ENCODE peak calls at places on chromosomes 13 and 19, in eight cellular contexts. L is myocyte; U is left lung; Y is caudate nucleus; V is colonic mucosa; T is KG1; H is HCEC 1CT; O is activated naive CD4-positive, alpha-beta T cell treated with Interleukin-2 at 50 U/mL for 16 hours. M is an unnamed sample.

GRCh38 chr19:18772620-18773587 is 18.2 kb downstream of the COMP start:
- DNase-seq in L (no peak), U (no peak), Y (no peak), V (no peak), T (no peak), H (no peak), O (no peak), M (no peak)

GRCh38 chr19:16920816-16921529 is 32.2 kb downstream of the F2RL3 start:
- DNase-seq in L (peak), U (peak), Y (no peak), V (no peak), T (no peak), H (peak), O (no peak), M (no peak)

GRCh38 chr19:55069137-55069858 is 6.3 kb upstream of the RDH13 start:
- DNase-seq in L (peak), U (no peak), Y (no peak), V (peak), T (no peak), H (no peak), O (no peak), M (no peak)

GRCh38 chr13:114101325-114101821 is 31.1 kb downstream of the RASA3 start:
- DNase-seq in L (no peak), U (peak), Y (no peak), V (no peak), T (no peak), H (no peak), O (no peak), M (no peak)

GRCh38 chr19:38657633-38658222 is 10.3 kb downstream of the ACTN4 start:
- DNase-seq in L (peak), U (no peak), Y (no peak), V (no peak), T (no peak), H (peak), O (peak), M (no peak)

GRCh38 chr19:20351244-20351643 is 184.2 kb downstream of the ZNF486 start:
- DNase-seq in L (no peak), U (no peak), Y (no peak), V (no peak), T (no peak), H (no peak), O (no peak), M (no peak)

GRCh38 chr19:54266133-54266532 is 9.1 kb upstream of the LILRB5 start:
- DNase-seq in L (peak), U (peak), Y (no peak), V (peak), T (peak), H (peak), O (peak), M (peak)

GRCh38 chr13:30830638-30830965 is 75.5 kb upstream of the MEDAG start:
- DNase-seq in L (no peak), U (no peak), Y (no peak), V (no peak), T (no peak), H (peak), O (no peak), M (no peak)

GRCh38 chr19:50723069-50723468 is at the start of gene CLEC11A:
- DNase-seq in L (peak), U (no peak), Y (no peak), V (peak), T (no peak), H (peak), O (no peak), M (no peak)

GRCh38 chr13:113216165-113217056 is 7.0 kb downstream of the CUL4A start:
- DNase-seq in L (peak), U (no peak), Y (no peak), V (peak), T (no peak), H (peak), O (no peak), M (no peak)

GRCh38 chr13:35699805-35700204 is 223.3 kb upstream of the MAB21L1 start:
- DNase-seq in L (no peak), U (no peak), Y (no peak), V (no peak), T (no peak), H (no peak), O (no peak), M (no peak)

GRCh38 chr19:19474950-19475781 is 40.2 kb downstream of the TSSK6 start:
- DNase-seq in L (peak), U (peak), Y (no peak), V (no peak), T (no peak), H (no peak), O (no peak), M (no peak)

GRCh38 chr19:46147166-46147740 is 785 bp upstream of the IGFL2 start:
- DNase-seq in L (no peak), U (no peak), Y (no peak), V (no peak), T (no peak), H (no peak), O (no peak), M (no peak)

GRCh38 chr13:113980489-113981064 is 6.7 kb upstream of the C13orf46 start:
- DNase-seq in L (no peak), U (peak), Y (no peak), V (no peak), T (no peak), H (no peak), O (no peak), M (no peak)

GRCh38 chr19:38298841-38299680 is 5.0 kb upstream of the C19orf33 start:
- DNase-seq in L (peak), U (peak), Y (no peak), V (no peak), T (no peak), H (peak), O (no peak), M (no peak)

GRCh38 chr13:44578064-44578394 is 1.9 kb upstream of the TSC22D1 start:
- DNase-seq in L (peak), U (no peak), Y (no peak), V (no peak), T (no peak), H (no peak), O (no peak), M (no peak)

GRCh38 chr19:14517840-14518505 is at the start of gene DNAJB1:
- DNase-seq in L (peak), U (peak), Y (no peak), V (peak), T (peak), H (peak), O (peak), M (peak)

GRCh38 chr13:30865131-30866009 is 40.7 kb upstream of the MEDAG start:
- DNase-seq in L (peak), U (no peak), Y (peak), V (peak), T (peak), H (peak), O (peak), M (peak)

GRCh38 chr13:29543230-29544215 is 52.0 kb downstream of the SLC7A1 start:
- DNase-seq in L (peak), U (no peak), Y (no peak), V (peak), T (no peak), H (peak), O (peak), M (peak)

GRCh38 chr19:38434549-38435051 is 1.1 kb downstream of the RYR1 start:
- DNase-seq in L (peak), U (peak), Y (no peak), V (peak), T (no peak), H (no peak), O (no peak), M (no peak)

M was measured in activated naive CD8-positive, alpha-beta T cell treated with anti-CD3 and anti-CD28 coated beads, Interleukin-2, amount 50 U/mL, for 24 hours.